ENCODE peak calls at places on chromosome 6, in four cellular contexts. S is uterus, R is breast epithelium, X is HepG2. E is an unnamed sample.

GRCh38 chr6:124867126-124867525 is 95.1 kb upstream of the RNF217 start:
- DNase-seq in X (no peak), R (no peak), S (no peak), E (no peak)

GRCh38 chr6:145736854-145737181 is 1.5 kb upstream of the EPM2A start:
- DNase-seq in S (no peak), R (no peak), X (no peak), E (no peak)

GRCh38 chr6:54262956-54263355 is 45.3 kb upstream of the TINAG start:
- DNase-seq in R (no peak), X (no peak), S (no peak), E (no peak)

GRCh38 chr6:82376636-82377035 is 13.0 kb downstream of the TPBG start:
- DNase-seq in S (no peak), R (no peak), X (no peak), E (no peak)

GRCh38 chr6:6843057-6843627 is 254.6 kb downstream of the LY86 start:
- DNase-seq in X (no peak), R (no peak), S (no peak), E (no peak)

GRCh38 chr6:56246544-56246940 is 838 bp downstream of the COL21A1 start:
- DNase-seq in R (no peak), S (no peak), X (no peak), E (no peak)

GRCh38 chr6:129073651-129074419 is 190.9 kb downstream of the LAMA2 start:
- DNase-seq in X (no peak), R (no peak), S (no peak), E (no peak)

GRCh38 chr6:158752613-158753012 is 66.6 kb downstream of the EZR start:
- DNase-seq in R (no peak), X (no peak), S (no peak), E (no peak)

GRCh38 chr6:43628392-43629103 is 516 bp downstream of the GTPBP2 start:
- DNase-seq in X (peak; percentile 68), S (peak; percentile 61), R (peak; percentile 45), E (peak; percentile 51)

GRCh38 chr6:90103056-90103793 is 193.4 kb downstream of the BACH2 start:
- DNase-seq in X (peak; percentile 43), R (no peak), S (no peak), E (no peak)

GRCh38 chr6:157620905-157621304 is 202.1 kb upstream of the SNX9 start:
- DNase-seq in S (no peak), R (no peak), X (no peak), E (no peak)

GRCh38 chr6:100691972-100692371 is 189.2 kb downstream of the ASCC3 start:
- DNase-seq in S (no peak), X (no peak), R (no peak), E (no peak)

GRCh38 chr6:127578900-127579299 is 1.9 kb downstream of the C6orf58 start:
- DNase-seq in R (no peak), X (no peak), S (no peak), E (no peak)

GRCh38 chr6:149445095-149445466 is 39.7 kb downstream of the ZC3H12D start:
- DNase-seq in X (no peak), R (no peak), S (no peak), E (no peak)

GRCh38 chr6:84772428-84773132 is 8.2 kb upstream of the TBX18 start:
- DNase-seq in X (no peak), R (no peak), S (no peak), E (no peak)

GRCh38 chr6:43799671-43800623 is 29.9 kb downstream of the VEGFA start:
- DNase-seq in X (no peak), R (no peak), S (no peak), E (no peak)

GRCh38 chr6:88302769-88303230 is 136.7 kb upstream of the CNR1 start:
- DNase-seq in S (no peak), R (no peak), X (no peak), E (no peak)

GRCh38 chr6:126002755-126003390 is 16.5 kb downstream of the TRMT11 start:
- DNase-seq in R (no peak), S (no peak), X (no peak), E (no peak)

GRCh38 chr6:451336-451735 is 59.8 kb downstream of the IRF4 start:
- DNase-seq in S (no peak), R (no peak), X (no peak), E (no peak)

GRCh38 chr6:7261030-7261841 is 51.8 kb downstream of the SSR1 start:
- DNase-seq in S (peak; percentile 71), X (peak; percentile 96), R (peak; percentile 90), E (peak; percentile 79)

GRCh38 chr6:81749704-81750103 is 2.8 kb downstream of the TENT5A start:
- DNase-seq in R (no peak), X (no peak), S (no peak), E (peak; percentile 7)

GRCh38 chr6:106560966-106561740 is 68.1 kb downstream of the RTN4IP1 start:
- DNase-seq in X (no peak), S (no peak), R (no peak), E (no peak)

GRCh38 chr6:154731296-154732218 is 1.7 kb upstream of the SCAF8 start:
- DNase-seq in R (no peak), S (no peak), X (no peak), E (no peak)

GRCh38 chr6:154345811-154346210 is 10.8 kb downstream of the IPCEF1 start:
- DNase-seq in S (no peak), X (no peak), R (no peak), E (no peak)

GRCh38 chr6:131059486-131059885 is 3.6 kb downstream of the EPB41L2 start:
- DNase-seq in R (no peak), X (no peak), S (no peak), E (no peak)

GRCh38 chr6:68196645-68197044 is 438.4 kb upstream of the ADGRB3 start:
- DNase-seq in R (no peak), X (peak; percentile 10), S (no peak), E (no peak)

GRCh38 chr6:142893088-142893487 is 51.9 kb downstream of the HIVEP2 start:
- DNase-seq in S (no peak), R (no peak), X (no peak), E (no peak)

GRCh38 chr6:132527791-132528190 is 10.3 kb upstream of the TAAR9 start:
- DNase-seq in X (no peak), R (no peak), S (no peak), E (no peak)

GRCh38 chr6:105838156-105838555 is 248.0 kb upstream of the PRDM1 start:
- DNase-seq in R (no peak), S (no peak), X (no peak), E (no peak)

GRCh38 chr6:87968435-87969278 is 79.0 kb upstream of the SPACA1 start:
- DNase-seq in X (no peak), R (no peak), S (no peak), E (no peak)

GRCh38 chr6:144349690-144350132 is 64.6 kb downstream of the UTRN start:
- DNase-seq in X (peak; percentile 81), S (peak; percentile 84), R (no peak), E (no peak)

GRCh38 chr6:46490425-46491200 is 636 bp downstream of the RCAN2 start:
- DNase-seq in X (no peak), R (no peak), S (peak; percentile 23), E (peak; percentile 69)

GRCh38 chr6:80145509-80145908 is 39.0 kb downstream of the BCKDHB start:
- DNase-seq in X (no peak), R (no peak), S (no peak), E (no peak)

GRCh38 chr6:33684983-33685382 is 26.5 kb downstream of the UQCC2 start:
- DNase-seq in S (no peak), X (no peak), R (no peak), E (no peak)
- H3K27ac ChIP-seq in S (no peak overlapping the region), X (no peak overlapping the region), R (no peak overlapping the region), E (no peak overlapping the region)

GRCh38 chr6:138485586-138486248 is 13.6 kb downstream of the NHSL1 start:
- DNase-seq in S (no peak), X (no peak), R (peak; percentile 54), E (no peak)
- H3K27ac ChIP-seq in S (no peak overlapping the region), X (no peak overlapping the region), R (peak overlapping the region; percentile 72), E (no peak overlapping the region)

DNA sequence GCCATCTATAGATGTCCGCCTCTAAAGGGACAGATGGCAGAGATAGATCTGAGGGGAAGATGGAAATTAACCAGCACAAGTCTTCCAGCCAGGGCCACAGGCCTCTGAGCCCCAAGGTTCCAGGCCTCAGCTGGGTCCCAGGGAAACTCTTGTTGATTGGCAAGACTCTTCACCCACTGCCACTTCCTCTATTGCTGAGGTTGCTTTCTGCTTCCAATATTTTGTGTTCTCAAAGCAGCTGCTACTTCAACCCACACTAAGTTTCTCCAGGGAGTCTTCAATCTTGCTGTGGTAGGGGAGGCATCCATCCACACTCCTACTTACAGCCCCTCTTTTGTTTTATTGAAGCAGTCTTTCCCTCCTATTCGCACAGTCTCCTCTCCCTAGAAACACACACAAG is 36.4 kb upstream of the SASH1 start:
- DNase-seq in R (no peak), X (no peak), S (no peak), E (no peak)
- H3K27ac ChIP-seq in R (peak overlapping the region; percentile 25), X (no peak overlapping the region), S (no peak overlapping the region), E (no peak overlapping the region)

GRCh38 chr6:21694168-21694567 is 100.6 kb downstream of the SOX4 start:
- DNase-seq in X (no peak), S (no peak), R (no peak), E (no peak)

GRCh38 chr6:21691685-21692346 is 98.3 kb downstream of the SOX4 start:
- DNase-seq in S (no peak), X (no peak), R (no peak), E (no peak)
- H3K27ac ChIP-seq in S (no peak overlapping the region), X (no peak overlapping the region), R (no peak overlapping the region), E (no peak overlapping the region)

GRCh38 chr6:2433686-2434085 is 188.3 kb upstream of the GMDS start:
- DNase-seq in R (no peak), X (no peak), S (no peak), E (no peak)

GRCh38 chr6:2434116-2434515 is 188.7 kb upstream of the GMDS start:
- DNase-seq in X (no peak), R (peak; percentile 26), S (no peak), E (no peak)

GRCh38 chr6:2434911-2435310 is 189.5 kb upstream of the GMDS start:
- DNase-seq in S (no peak), X (no peak), R (no peak), E (no peak)

GRCh38 chr6:2430617-2431016 is 185.2 kb upstream of the GMDS start:
- DNase-seq in X (no peak), R (no peak), S (no peak), E (no peak)

DNA sequence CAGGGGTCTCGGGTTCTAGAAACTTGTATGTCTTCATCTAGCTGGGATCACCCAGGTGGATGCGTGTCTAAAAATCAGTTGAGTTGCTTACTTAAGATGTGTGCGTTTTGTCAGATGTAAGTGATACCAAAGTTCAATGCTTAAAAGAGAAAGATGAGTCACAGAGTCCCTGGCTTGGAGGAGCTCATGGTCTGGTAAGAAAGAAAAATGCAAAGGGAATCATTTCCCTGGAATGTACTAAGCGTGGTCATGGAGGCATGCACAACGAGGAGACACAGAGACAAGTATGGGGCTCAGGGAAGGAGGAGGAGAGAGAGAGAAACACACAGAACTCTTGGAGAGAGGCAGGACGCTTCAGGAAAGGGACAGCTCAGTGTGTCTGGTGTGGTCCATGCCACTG is 186.9 kb upstream of the GMDS start:
- DNase-seq in X (no peak), R (no peak), S (no peak), E (no peak)
- H3K27ac ChIP-seq in X (no peak overlapping the region), R (no peak overlapping the region), S (no peak overlapping the region), E (no peak overlapping the region)

DNA sequence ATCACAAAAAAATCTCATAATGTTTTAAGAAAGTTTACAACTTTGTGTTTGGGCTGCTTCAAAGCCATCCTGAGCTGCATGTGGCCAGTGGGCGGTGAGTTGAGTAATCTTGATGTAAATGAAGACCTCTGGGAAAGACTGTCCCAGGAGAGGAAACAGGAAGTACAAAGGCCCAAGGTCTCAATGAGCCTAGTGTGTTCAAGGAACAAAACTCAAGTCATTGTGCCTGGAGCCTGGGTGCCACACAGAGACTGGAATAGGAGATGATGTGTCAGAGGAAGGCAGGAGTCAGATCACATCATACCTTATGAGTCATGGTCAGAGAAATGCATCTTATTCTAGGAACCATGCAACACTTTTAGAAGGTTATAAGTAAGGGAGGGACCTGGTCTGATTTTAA is 51.5 kb downstream of the COL19A1 start:
- DNase-seq in R (no peak), X (no peak), S (no peak), E (peak; percentile 23)
- H3K27ac ChIP-seq in R (no peak overlapping the region), X (no peak overlapping the region), S (no peak overlapping the region), E (no peak overlapping the region)